ENCODE peak calls at places on chromosomes 6 and 20, in six cellular contexts. One of them, this sample, is unnamed.
A peak's percentile ranks its signal among the peaks of the same experiment; 100 is the strongest.

GRCh38 chr6:11536795-11537194 is 754 bp upstream of the TMEM170B start:
- DNase-seq in GM23338: peak; percentile 74
- DNase-seq in choroid plexus epithelial cell: no peak
- DNase-seq in AG04450: no peak
- DNase-seq in nephron progenitor cell: peak; percentile 7
- DNase-seq in cardiac muscle cell: peak; percentile 11
- DNase-seq in this sample: no peak

GRCh38 chr6:71404967-71405278 is 116.3 kb downstream of the OGFRL1 start:
- DNase-seq in GM23338: no peak
- DNase-seq in choroid plexus epithelial cell: no peak
- DNase-seq in AG04450: no peak
- DNase-seq in nephron progenitor cell: no peak
- DNase-seq in cardiac muscle cell: no peak
- DNase-seq in this sample: no peak

GRCh38 chr6:15485875-15486274 is 177.0 kb downstream of the DTNBP1 start:
- DNase-seq in GM23338: no peak
- DNase-seq in choroid plexus epithelial cell: no peak
- DNase-seq in AG04450: no peak
- DNase-seq in nephron progenitor cell: no peak
- DNase-seq in cardiac muscle cell: no peak
- DNase-seq in this sample: no peak

GRCh38 chr6:132466952-132467351 is 46.0 kb downstream of the STX7 start:
- DNase-seq in GM23338: no peak
- DNase-seq in choroid plexus epithelial cell: peak; percentile 86
- DNase-seq in AG04450: peak; percentile 36
- DNase-seq in nephron progenitor cell: no peak
- DNase-seq in cardiac muscle cell: no peak
- DNase-seq in this sample: no peak

GRCh38 chr6:111810321-111811235 is 62.7 kb downstream of the FYN start:
- DNase-seq in GM23338: no peak
- DNase-seq in choroid plexus epithelial cell: no peak
- DNase-seq in AG04450: no peak
- DNase-seq in nephron progenitor cell: no peak
- DNase-seq in cardiac muscle cell: no peak
- DNase-seq in this sample: no peak

GRCh38 chr6:157621401-157621800 is 201.6 kb upstream of the SNX9 start:
- DNase-seq in GM23338: no peak
- DNase-seq in choroid plexus epithelial cell: no peak
- DNase-seq in AG04450: no peak
- DNase-seq in nephron progenitor cell: no peak
- DNase-seq in cardiac muscle cell: no peak
- DNase-seq in this sample: no peak

GRCh38 chr6:102660288-102660687 is 1266.8 kb downstream of the GRIK2 start:
- DNase-seq in GM23338: no peak
- DNase-seq in choroid plexus epithelial cell: peak; percentile 1
- DNase-seq in AG04450: no peak
- DNase-seq in nephron progenitor cell: no peak
- DNase-seq in cardiac muscle cell: peak; percentile 52
- DNase-seq in this sample: no peak

GRCh38 chr6:117381749-117382148 is 44.0 kb downstream of the ROS1 start:
- DNase-seq in GM23338: no peak
- DNase-seq in choroid plexus epithelial cell: no peak
- DNase-seq in AG04450: no peak
- DNase-seq in nephron progenitor cell: no peak
- DNase-seq in cardiac muscle cell: no peak
- DNase-seq in this sample: no peak

GRCh38 chr6:6696867-6697531 is 108.5 kb downstream of the LY86 start:
- DNase-seq in GM23338: peak; percentile 91
- DNase-seq in choroid plexus epithelial cell: peak; percentile 79
- DNase-seq in AG04450: no peak
- DNase-seq in nephron progenitor cell: peak; percentile 83
- DNase-seq in cardiac muscle cell: peak; percentile 88
- DNase-seq in this sample: peak; percentile 55

GRCh38 chr6:163573503-163574179 is 159.1 kb downstream of the QKI start:
- DNase-seq in GM23338: peak; percentile 30
- DNase-seq in choroid plexus epithelial cell: no peak
- DNase-seq in AG04450: no peak
- DNase-seq in nephron progenitor cell: no peak
- DNase-seq in cardiac muscle cell: no peak
- DNase-seq in this sample: peak; percentile 65

GRCh38 chr20:14434379-14435136 is 97.1 kb upstream of the FLRT3 start:
- DNase-seq in GM23338: no peak
- DNase-seq in choroid plexus epithelial cell: peak; percentile 26
- DNase-seq in AG04450: peak; percentile 16
- DNase-seq in nephron progenitor cell: no peak
- DNase-seq in cardiac muscle cell: no peak
- DNase-seq in this sample: no peak

GRCh38 chr20:45880988-45881788 is at the start of gene ZSWIM1:
- DNase-seq in GM23338: peak; percentile 100
- DNase-seq in choroid plexus epithelial cell: peak; percentile 100
- DNase-seq in AG04450: peak; percentile 98
- DNase-seq in nephron progenitor cell: peak; percentile 99
- DNase-seq in cardiac muscle cell: peak; percentile 98
- DNase-seq in this sample: peak; percentile 100

GRCh38 chr6:157946865-157947532 is 34.7 kb upstream of the SYNJ2 start:
- DNase-seq in GM23338: peak; percentile 45
- DNase-seq in choroid plexus epithelial cell: peak; percentile 70
- DNase-seq in AG04450: no peak
- DNase-seq in nephron progenitor cell: no peak
- DNase-seq in cardiac muscle cell: no peak
- DNase-seq in this sample: no peak

GRCh38 chr6:105364243-105364642 is 38.6 kb downstream of the PREP start:
- DNase-seq in GM23338: no peak
- DNase-seq in choroid plexus epithelial cell: peak; percentile 13
- DNase-seq in AG04450: no peak
- DNase-seq in nephron progenitor cell: no peak
- DNase-seq in cardiac muscle cell: no peak
- DNase-seq in this sample: no peak

GRCh38 chr6:156544046-156544445 is 233.1 kb upstream of the ARID1B start:
- DNase-seq in GM23338: no peak
- DNase-seq in choroid plexus epithelial cell: no peak
- DNase-seq in AG04450: no peak
- DNase-seq in nephron progenitor cell: no peak
- DNase-seq in cardiac muscle cell: no peak
- DNase-seq in this sample: no peak

GRCh38 chr20:36827541-36828279 is 48.2 kb upstream of the TLDC2 start:
- DNase-seq in GM23338: no peak
- DNase-seq in choroid plexus epithelial cell: no peak
- DNase-seq in AG04450: no peak
- DNase-seq in nephron progenitor cell: no peak
- DNase-seq in cardiac muscle cell: no peak
- DNase-seq in this sample: no peak

GRCh38 chr20:36835025-36835424 is 40.9 kb upstream of the TLDC2 start:
- DNase-seq in GM23338: no peak
- DNase-seq in choroid plexus epithelial cell: no peak
- DNase-seq in AG04450: no peak
- DNase-seq in nephron progenitor cell: no peak
- DNase-seq in cardiac muscle cell: no peak
- DNase-seq in this sample: no peak

GRCh38 chr20:36832791-36833190 is 43.1 kb upstream of the TLDC2 start:
- DNase-seq in GM23338: no peak
- DNase-seq in choroid plexus epithelial cell: no peak
- DNase-seq in AG04450: no peak
- DNase-seq in nephron progenitor cell: no peak
- DNase-seq in cardiac muscle cell: no peak
- DNase-seq in this sample: no peak

GRCh38 chr20:36833275-36834020 is 42.5 kb upstream of the TLDC2 start:
- DNase-seq in GM23338: no peak
- DNase-seq in choroid plexus epithelial cell: peak; percentile 62
- DNase-seq in AG04450: peak; percentile 82
- DNase-seq in nephron progenitor cell: peak; percentile 17
- DNase-seq in cardiac muscle cell: no peak
- DNase-seq in this sample: no peak

GRCh38 chr20:36830791-36831691 is 44.9 kb upstream of the TLDC2 start:
- DNase-seq in GM23338: peak; percentile 41
- DNase-seq in choroid plexus epithelial cell: peak; percentile 23
- DNase-seq in AG04450: no peak
- DNase-seq in nephron progenitor cell: no peak
- DNase-seq in cardiac muscle cell: peak; percentile 43
- DNase-seq in this sample: no peak
- TF ChIP-seq CTCF in GM23338: peak; percentile 42
- TF ChIP-seq CTCF in choroid plexus epithelial cell: peak; percentile 60
- TF ChIP-seq CTCF in AG04450: peak; percentile 55
- TF ChIP-seq CTCF in nephron progenitor cell: no peak
- TF ChIP-seq CTCF in cardiac muscle cell: peak; percentile 57
- TF ChIP-seq CTCF in this sample: no peak

GRCh38 chr6:35620706-35621105 is 68.0 kb downstream of the FKBP5 start:
- DNase-seq in GM23338: no peak
- DNase-seq in choroid plexus epithelial cell: no peak
- DNase-seq in AG04450: no peak
- DNase-seq in nephron progenitor cell: no peak
- DNase-seq in cardiac muscle cell: no peak
- DNase-seq in this sample: no peak

GRCh38 chr6:35629876-35630378 is 58.8 kb downstream of the FKBP5 start:
- DNase-seq in GM23338: no peak
- DNase-seq in choroid plexus epithelial cell: no peak
- DNase-seq in AG04450: no peak
- DNase-seq in nephron progenitor cell: no peak
- DNase-seq in cardiac muscle cell: no peak
- DNase-seq in this sample: no peak

GRCh38 chr6:35622283-35622682 is 66.4 kb downstream of the FKBP5 start:
- DNase-seq in GM23338: no peak
- DNase-seq in choroid plexus epithelial cell: no peak
- DNase-seq in AG04450: no peak
- DNase-seq in nephron progenitor cell: no peak
- DNase-seq in cardiac muscle cell: no peak
- DNase-seq in this sample: no peak

GRCh38 chr6:35624341-35625070 is 64.2 kb downstream of the FKBP5 start:
- DNase-seq in GM23338: peak; percentile 46
- DNase-seq in choroid plexus epithelial cell: peak; percentile 57
- DNase-seq in AG04450: no peak
- DNase-seq in nephron progenitor cell: no peak
- DNase-seq in cardiac muscle cell: peak; percentile 8
- DNase-seq in this sample: no peak
- TF ChIP-seq CTCF in GM23338: peak; percentile 46
- TF ChIP-seq CTCF in choroid plexus epithelial cell: peak; percentile 41
- TF ChIP-seq CTCF in AG04450: peak; percentile 48
- TF ChIP-seq CTCF in nephron progenitor cell: no peak
- TF ChIP-seq CTCF in cardiac muscle cell: peak; percentile 23
- TF ChIP-seq CTCF in this sample: no peak

GRCh38 chr20:20173269-20173668 is 120.9 kb downstream of the CFAP61 start:
- DNase-seq in GM23338: no peak
- DNase-seq in choroid plexus epithelial cell: no peak
- DNase-seq in AG04450: no peak
- DNase-seq in nephron progenitor cell: no peak
- DNase-seq in cardiac muscle cell: no peak
- DNase-seq in this sample: no peak

DNA sequence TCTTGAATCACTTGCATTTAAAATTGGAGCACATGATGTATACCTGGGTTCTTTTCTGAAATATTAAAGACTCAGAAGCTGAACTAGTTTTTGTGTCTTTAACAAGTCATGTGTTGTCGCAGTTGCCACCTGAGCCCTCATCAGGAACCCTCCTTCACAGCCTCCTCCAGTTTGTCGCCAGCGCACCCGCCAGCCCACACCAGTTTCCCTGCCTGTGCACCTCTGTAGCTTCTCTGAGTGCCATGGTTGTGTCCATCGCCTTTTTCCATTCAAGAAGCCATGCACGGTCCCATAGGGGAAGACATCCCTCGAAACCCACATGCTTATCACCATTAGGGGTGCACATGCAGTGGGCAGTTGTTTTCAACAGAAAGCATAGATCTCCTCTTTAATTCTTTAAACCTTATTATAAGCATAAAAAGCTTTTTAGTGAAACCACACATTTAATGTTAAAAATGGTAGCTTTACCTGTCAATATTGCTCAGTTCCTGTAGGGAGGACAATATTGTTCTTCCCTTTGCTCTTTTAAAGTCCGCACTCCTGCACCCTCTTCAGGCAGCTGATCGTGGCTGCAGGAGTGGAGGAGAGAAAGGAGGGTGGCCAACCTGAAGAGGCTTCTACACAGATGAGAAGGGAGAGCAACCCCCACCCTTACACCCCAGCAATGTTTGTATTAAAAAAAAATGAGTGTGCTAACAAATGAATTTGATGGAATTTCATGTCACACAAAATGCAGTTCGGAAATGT is 121.9 kb downstream of the CFAP61 start:
- DNase-seq in GM23338: peak; percentile 26
- DNase-seq in choroid plexus epithelial cell: no peak
- DNase-seq in AG04450: no peak
- DNase-seq in nephron progenitor cell: no peak
- DNase-seq in cardiac muscle cell: no peak
- DNase-seq in this sample: no peak
- TF ChIP-seq CTCF in GM23338: peak; percentile 44
- TF ChIP-seq CTCF in choroid plexus epithelial cell: no peak
- TF ChIP-seq CTCF in AG04450: peak; percentile 21
- TF ChIP-seq CTCF in nephron progenitor cell: no peak
- TF ChIP-seq CTCF in cardiac muscle cell: no peak
- TF ChIP-seq CTCF in this sample: no peak

GRCh38 chr20:59050437-59050836 is 7.9 kb upstream of the PRELID3B start:
- DNase-seq in GM23338: no peak
- DNase-seq in choroid plexus epithelial cell: no peak
- DNase-seq in AG04450: no peak
- DNase-seq in nephron progenitor cell: no peak
- DNase-seq in cardiac muscle cell: no peak
- DNase-seq in this sample: no peak

GRCh38 chr20:59051666-59052065 is 9.1 kb upstream of the PRELID3B start:
- DNase-seq in GM23338: no peak
- DNase-seq in choroid plexus epithelial cell: no peak
- DNase-seq in AG04450: no peak
- DNase-seq in nephron progenitor cell: no peak
- DNase-seq in cardiac muscle cell: no peak
- DNase-seq in this sample: no peak

GRCh38 chr20:59055302-59055701 is 12.7 kb upstream of the PRELID3B start:
- DNase-seq in GM23338: no peak
- DNase-seq in choroid plexus epithelial cell: peak; percentile 55
- DNase-seq in AG04450: no peak
- DNase-seq in nephron progenitor cell: no peak
- DNase-seq in cardiac muscle cell: no peak
- DNase-seq in this sample: peak; percentile 37
- TF ChIP-seq CTCF in GM23338: peak; percentile 21
- TF ChIP-seq CTCF in choroid plexus epithelial cell: peak; percentile 54
- TF ChIP-seq CTCF in AG04450: peak; percentile 46
- TF ChIP-seq CTCF in nephron progenitor cell: no peak
- TF ChIP-seq CTCF in cardiac muscle cell: peak; percentile 43
- TF ChIP-seq CTCF in this sample: peak; percentile 52